ENCODE peak calls at places on chromosomes 2 and 18, in nine cellular contexts. S is ovary, N is GM12865, T is upper lobe of right lung, M is brain microvascular endothelial cell, H is spleen, I is sigmoid colon, P is HFF-Myc, R is fibroblast of mammary gland. K is an unnamed sample.
A peak's percentile ranks its signal among the peaks of the same experiment; 100 is the strongest.

GRCh38 chr2:96090527-96090926 is 25.8 kb downstream of the ADRA2B start:
- DNase-seq in S (no peak), N (no peak), T (no peak), M (no peak), H (no peak), I (no peak), P (no peak), R (peak; percentile 7), K (no peak)

GRCh38 chr2:238694136-238694755 is 153.6 kb upstream of the TWIST2 start:
- DNase-seq in S (no peak), N (no peak), T (no peak), M (no peak), H (no peak), I (no peak), P (no peak), R (no peak), K (no peak)

GRCh38 chr2:174772492-174772801 is 8.2 kb upstream of the CHRNA1 start:
- DNase-seq in S (no peak), N (no peak), T (no peak), M (no peak), H (no peak), I (no peak), P (no peak), R (no peak), K (no peak)

GRCh38 chr18:59904051-59904601 is 4.3 kb downstream of the PMAIP1 start:
- DNase-seq in S (no peak), N (peak; percentile 30), T (no peak), M (no peak), H (no peak), I (no peak), P (no peak), R (no peak), K (no peak)

GRCh38 chr2:96580771-96581170 is 44.2 kb downstream of the ARID5A start:
- DNase-seq in S (no peak), N (peak; percentile 30), T (no peak), M (no peak), H (no peak), I (no peak), P (no peak), R (no peak), K (no peak)

GRCh38 chr2:175143678-175144077 is 24.3 kb downstream of the ATF2 start:
- DNase-seq in S (no peak), N (no peak), T (no peak), M (no peak), H (no peak), I (no peak), P (no peak), R (no peak), K (no peak)

GRCh38 chr18:3062798-3063563 is 50.0 kb upstream of the LPIN2 start:
- DNase-seq in S (peak; percentile 71), N (peak; percentile 67), T (peak; percentile 87), M (no peak), H (peak; percentile 89), I (peak; percentile 79), P (peak; percentile 24), R (peak; percentile 49), K (peak; percentile 70)

GRCh38 chr2:203714112-203714511 is 7.7 kb downstream of the CD28 start:
- DNase-seq in S (no peak), N (no peak), T (no peak), M (no peak), H (no peak), I (no peak), P (no peak), R (no peak), K (no peak)

GRCh38 chr2:46275995-46276394 is 21.2 kb upstream of the EPAS1 start:
- DNase-seq in S (peak; percentile 76), N (peak; percentile 16), T (peak; percentile 84), M (peak; percentile 16), H (peak; percentile 89), I (peak; percentile 74), P (no peak), R (no peak), K (peak; percentile 24)

GRCh38 chr18:50138181-50139064 is 56.5 kb downstream of the MYO5B start:
- DNase-seq in S (no peak), N (no peak), T (no peak), M (no peak), H (no peak), I (no peak), P (no peak), R (no peak), K (no peak)

GRCh38 chr2:179129574-179130238 is 79.8 kb upstream of the CCDC141 start:
- DNase-seq in S (no peak), N (peak; percentile 32), T (no peak), M (no peak), H (no peak), I (no peak), P (no peak), R (peak; percentile 37), K (no peak)

GRCh38 chr18:58785171-58785805 is 79.4 kb upstream of the ZNF532 start:
- DNase-seq in S (peak; percentile 43), N (no peak), T (no peak), M (peak; percentile 73), H (no peak), I (no peak), P (peak; percentile 82), R (peak; percentile 79), K (no peak)

GRCh38 chr2:121828281-121828731 is 72.9 kb downstream of the TSN start:
- DNase-seq in S (no peak), N (no peak), T (no peak), M (no peak), H (no peak), I (no peak), P (no peak), R (no peak), K (no peak)

GRCh38 chr18:62201870-62202269 is 14.8 kb downstream of the RELCH start:
- DNase-seq in S (no peak), N (no peak), T (no peak), M (no peak), H (no peak), I (no peak), P (no peak), R (no peak), K (no peak)

GRCh38 chr2:109635426-109636289 is 21.5 kb downstream of the SOWAHC start:
- DNase-seq in S (no peak), N (no peak), T (no peak), M (no peak), H (no peak), I (no peak), P (no peak), R (no peak), K (no peak)

GRCh38 chr18:21115519-21116411 is 4.2 kb upstream of the ROCK1 start:
- DNase-seq in S (no peak), N (no peak), T (peak; percentile 67), M (peak; percentile 38), H (no peak), I (no peak), P (peak; percentile 44), R (peak; percentile 85), K (no peak)

DNA sequence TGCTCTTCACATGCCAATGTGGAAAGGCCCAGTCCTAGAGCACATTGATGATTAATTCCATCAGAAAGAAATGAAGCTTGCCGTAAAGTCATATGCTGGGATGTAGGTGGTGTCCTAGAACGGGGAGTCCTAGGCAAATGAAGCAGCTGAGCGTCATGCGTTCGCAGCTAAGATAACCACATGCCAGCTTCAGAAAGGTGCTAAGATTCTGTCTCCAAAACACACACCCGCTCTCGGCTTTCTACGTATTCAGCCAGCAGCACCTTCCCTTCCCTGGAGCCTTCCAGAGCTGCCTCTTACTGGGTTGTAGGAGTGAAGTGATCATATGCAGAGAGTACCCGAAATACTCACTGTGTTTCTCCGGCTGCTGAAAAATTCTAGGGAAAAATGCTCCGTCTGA is 421.6 kb upstream of the ID2 start:
- DNase-seq in S (no peak), N (no peak), T (no peak), M (no peak), H (no peak), I (no peak), P (no peak), R (no peak), K (no peak)
- TF ChIP-seq CTCF in S (no peak), N (no peak), T (no peak), M (no peak), H (no peak), I (no peak), P (no peak), R (no peak), K (no peak)

GRCh38 chr2:172928754-172929153 is 146.9 kb upstream of the MAP3K20 start:
- DNase-seq in S (no peak), N (no peak), T (no peak), M (peak; percentile 84), H (no peak), I (no peak), P (no peak), R (peak; percentile 87), K (peak; percentile 46)

GRCh38 chr2:172930871-172931255 is 144.8 kb upstream of the MAP3K20 start:
- DNase-seq in S (no peak), N (no peak), T (no peak), M (no peak), H (no peak), I (no peak), P (no peak), R (no peak), K (no peak)

GRCh38 chr2:172925600-172925999 is 150.0 kb upstream of the MAP3K20 start:
- DNase-seq in S (no peak), N (no peak), T (no peak), M (no peak), H (no peak), I (no peak), P (no peak), R (no peak), K (no peak)

GRCh38 chr2:172929644-172930043 is 146.0 kb upstream of the MAP3K20 start:
- DNase-seq in S (no peak), N (no peak), T (no peak), M (no peak), H (no peak), I (no peak), P (no peak), R (peak; percentile 40), K (no peak)

GRCh38 chr2:172927381-172928357 is 148.0 kb upstream of the MAP3K20 start:
- DNase-seq in S (no peak), N (no peak), T (no peak), M (peak; percentile 84), H (no peak), I (peak; percentile 69), P (no peak), R (peak; percentile 84), K (peak; percentile 56)
- H3K4me3 ChIP-seq in S (no peak overlapping the region), N (no peak overlapping the region), T (peak overlapping the region; percentile 35), M (no peak overlapping the region), H (no peak overlapping the region), I (no peak overlapping the region), P (no peak overlapping the region), R (no peak overlapping the region), K (peak overlapping the region; percentile 25)

GRCh38 chr2:52608030-52608429 is 1159.6 kb upstream of the CHAC2 start:
- DNase-seq in S (no peak), N (no peak), T (no peak), M (no peak), H (no peak), I (no peak), P (no peak), R (no peak), K (no peak)

GRCh38 chr2:52611757-52612156 is 1155.8 kb upstream of the CHAC2 start:
- DNase-seq in S (no peak), N (no peak), T (no peak), M (no peak), H (no peak), I (no peak), P (no peak), R (no peak), K (no peak)

GRCh38 chr2:52613064-52613463 is 1154.5 kb upstream of the CHAC2 start:
- DNase-seq in S (no peak), N (no peak), T (no peak), M (no peak), H (no peak), I (no peak), P (no peak), R (no peak), K (no peak)
- TF ChIP-seq CTCF in S (no peak), N (no peak), T (no peak), M (peak; percentile 34), H (no peak), I (no peak), P (no peak), R (no peak), K (no peak)

GRCh38 chr18:75130591-75131274 is 78.2 kb downstream of the PTGR3 start:
- DNase-seq in S (no peak), N (no peak), T (no peak), M (no peak), H (peak; percentile 32), I (no peak), P (no peak), R (peak; percentile 25), K (no peak)
- H3K4me3 ChIP-seq in S (no peak overlapping the region), N (no peak overlapping the region), T (no peak overlapping the region), M (no peak overlapping the region), H (no peak overlapping the region), I (no peak overlapping the region), P (no peak overlapping the region), R (no peak overlapping the region), K (no peak overlapping the region)